ENCODE peak calls at places on chromosomes 12 and 14, in seven cellular contexts. J is K562, X is GM12878, L is SK-N-SH, A is HCT116, E is HepG2, P is H1. H is an unnamed sample. For H3K4me1, the result is how much of the 10 kb centered on the place peaks cover.

GRCh38 chr12:7042847-7043246 is 17.7 kb upstream of the C1S start:
- DNase-seq in X (no peak), L (peak), J (peak), P (no peak), A (peak), E (peak), H (no peak)

GRCh38 chr12:3722368-3722767 is 30.5 kb downstream of the CRACR2A start:
- DNase-seq in L (no peak), E (no peak), P (no peak), A (no peak), X (no peak), J (no peak), H (no peak)

GRCh38 chr12:30973171-30973570 is 46.6 kb downstream of the TSPAN11 start:
- DNase-seq in P (no peak), A (no peak), J (no peak), L (no peak), E (no peak), X (no peak), H (no peak)

GRCh38 chr14:57326253-57326652 is 57.5 kb downstream of the AP5M1 start:
- DNase-seq in X (peak), E (no peak), L (no peak), A (no peak), P (no peak), J (no peak), H (no peak)

GRCh38 chr14:92334050-92334449 is 11.1 kb downstream of the SLC24A4 start:
- DNase-seq in L (no peak), X (no peak), P (no peak), A (no peak), J (no peak), E (no peak), H (no peak)

GRCh38 chr14:44657688-44658388 is 150.8 kb upstream of the FSCB start:
- DNase-seq in E (peak), A (no peak), P (no peak), X (no peak), L (no peak), J (no peak), H (peak)

GRCh38 chr12:116236148-116236731 is 41.3 kb downstream of the MED13L start:
- DNase-seq in E (peak), X (peak), J (peak), A (no peak), P (no peak), L (peak), H (no peak)

GRCh38 chr12:69475237-69475984 is 5.2 kb downstream of the FRS2 start:
- DNase-seq in A (no peak), J (no peak), X (no peak), P (no peak), L (peak), E (peak), H (no peak)

GRCh38 chr14:76950043-76951020 is 78.2 kb downstream of the IRF2BPL start:
- DNase-seq in J (no peak), A (no peak), X (no peak), E (no peak), P (no peak), L (no peak), H (no peak)

GRCh38 chr12:102548543-102548942 is 68.2 kb upstream of the IGF1 start:
- DNase-seq in J (peak), P (no peak), X (no peak), L (no peak), A (no peak), E (no peak), H (no peak)

GRCh38 chr12:113722747-113723146 is 243.4 kb downstream of the RBM19 start:
- DNase-seq in P (no peak), J (peak), E (no peak), A (no peak), X (no peak), L (no peak), H (no peak)

GRCh38 chr12:38886064-38886463 is 19.3 kb downstream of the CPNE8 start:
- DNase-seq in A (peak), J (peak), L (no peak), E (peak), X (no peak), P (no peak), H (no peak)

GRCh38 chr12:45407188-45407850 is 191.4 kb downstream of the ANO6 start:
- DNase-seq in E (no peak), A (no peak), L (no peak), X (no peak), P (no peak), J (peak), H (no peak)

GRCh38 chr12:109999983-110000505 is 814 bp downstream of the ANKRD13A start:
- DNase-seq in A (no peak), P (no peak), J (peak), E (no peak), X (no peak), L (no peak), H (no peak)

GRCh38 chr14:99793213-99794155 is at the start of gene EML1:
- DNase-seq in J (peak), E (peak), X (no peak), L (peak), P (peak), A (peak), H (peak)

GRCh38 chr12:115251727-115252126 is 567.8 kb upstream of the TBX3 start:
- DNase-seq in P (no peak), J (no peak), E (no peak), L (no peak), X (no peak), A (no peak), H (no peak)

GRCh38 chr12:4164591-4165558 is 108.7 kb upstream of the CCND2 start:
- DNase-seq in E (no peak), P (peak), X (no peak), A (no peak), J (no peak), L (no peak), H (peak)

GRCh38 chr12:102876883-102877282 is 40.2 kb downstream of the PAH start:
- DNase-seq in J (peak), X (no peak), E (no peak), P (no peak), A (peak), L (no peak), H (no peak)

GRCh38 chr12:49236423-49236822 is 28.5 kb upstream of the TUBA1C start:
- DNase-seq in L (no peak), E (no peak), J (no peak), A (no peak), P (no peak), X (no peak), H (no peak)

GRCh38 chr12:124508323-124509096 is 58.9 kb downstream of the NCOR2 start:
- DNase-seq in E (no peak), X (no peak), P (no peak), L (no peak), A (no peak), J (peak), H (no peak)

GRCh38 chr12:121794532-121795028 is 1.1 kb upstream of the RHOF start:
- DNase-seq in P (no peak), X (no peak), A (no peak), J (no peak), E (no peak), L (peak), H (no peak)

GRCh38 chr12:56947633-56948535 is 9.5 kb downstream of the RDH16 start:
- DNase-seq in P (no peak), A (peak), L (no peak), X (no peak), E (peak), J (peak), H (no peak)

DNA sequence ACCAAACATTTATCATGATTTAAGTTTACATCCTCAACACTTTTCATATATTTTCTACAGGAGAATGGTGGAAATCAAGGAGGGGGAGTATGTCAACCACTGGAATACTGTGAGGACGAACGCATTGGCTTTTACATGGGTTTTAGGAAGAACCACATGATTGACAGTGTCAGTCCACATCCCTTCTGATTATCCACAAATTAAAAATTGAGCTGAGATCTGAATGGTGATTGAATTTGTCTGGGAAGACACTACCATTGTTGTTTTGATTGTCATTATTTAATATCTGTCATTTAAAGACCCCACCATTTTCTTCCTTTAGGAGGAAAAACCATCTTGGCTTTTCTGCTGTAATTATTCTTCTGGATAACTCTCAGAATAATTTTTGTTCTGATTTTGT is 31.3 kb upstream of the KLRF1 start:
- DNase-seq in E (no peak), A (no peak), L (no peak), X (no peak), P (no peak), J (no peak), H (no peak)
- H3K4me1 ChIP-seq in E (under half), A (under half), L (under half), X (under half), P (under half), J (under half), H (under half)

GRCh38 chr12:92615703-92616102 is 87.1 kb upstream of the PLEKHG7 start:
- DNase-seq in X (no peak), J (no peak), L (no peak), P (no peak), A (no peak), E (no peak), H (no peak)
- TF ChIP-seq YY1 in X (no peak), J (no peak), L (no peak), P (no peak), A (no peak), E (no peak), H (no peak)

DNA sequence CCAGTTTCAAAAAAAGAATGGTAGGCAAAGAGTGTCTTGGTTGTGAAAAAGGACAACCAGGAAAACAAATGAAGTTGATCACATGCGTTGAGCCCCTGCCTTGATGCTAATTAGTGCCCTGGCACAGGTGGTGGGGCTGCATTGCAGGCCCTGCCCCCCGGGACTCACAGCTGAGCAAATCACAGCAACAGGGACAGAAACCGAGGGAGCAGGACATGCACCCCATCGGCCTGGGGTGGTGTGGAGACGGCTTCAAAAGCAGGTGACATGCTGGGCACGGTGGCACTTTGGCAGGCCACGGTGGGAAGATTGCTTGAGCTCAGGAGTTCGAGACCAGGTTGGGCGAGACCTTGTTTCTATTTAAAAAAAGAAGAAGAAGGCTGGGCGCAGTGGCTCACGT is 1.1 kb upstream of the PAPLN start:
- DNase-seq in P (no peak), L (no peak), J (no peak), X (no peak), A (no peak), E (no peak), H (no peak)
- H3K4me1 ChIP-seq in P (under half), L (under half), J (under half), X (under half), A (under half), E (under half), H (under half)

DNA sequence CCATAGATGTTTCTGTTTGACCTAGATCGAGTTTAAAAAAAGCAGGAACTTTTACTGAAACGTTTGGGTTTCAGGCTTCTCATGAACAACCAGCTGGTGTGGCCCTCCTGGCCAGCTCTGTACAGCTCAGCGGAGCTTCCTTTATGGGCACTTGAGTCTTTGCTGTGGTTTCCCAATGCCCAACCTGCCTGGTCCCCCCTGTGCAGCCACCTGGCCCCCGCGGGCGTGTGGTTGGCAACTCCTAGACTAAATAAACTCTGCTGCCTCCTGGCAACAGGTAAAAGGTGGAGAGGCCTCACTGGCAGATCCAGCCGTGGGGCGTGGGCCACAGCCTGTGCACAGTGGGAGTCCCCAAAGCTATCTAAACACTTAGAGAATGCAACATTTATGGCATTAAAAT is 38.7 kb downstream of the ADGRD1 start:
- DNase-seq in E (no peak), J (no peak), L (no peak), P (no peak), A (no peak), X (no peak), H (no peak)
- TF ChIP-seq YY1 in E (no peak), J (no peak), L (no peak), P (no peak), A (no peak), X (no peak), H (no peak)

GRCh38 chr14:90399541-90400444 is 3.0 kb downstream of the CALM1 start:
- DNase-seq in X (peak), A (peak), J (peak), L (peak), P (peak), E (peak), H (no peak)

GRCh38 chr14:90403065-90403464 is 6.2 kb downstream of the CALM1 start:
- DNase-seq in A (no peak), J (no peak), E (no peak), X (no peak), L (no peak), P (no peak), H (no peak)

GRCh38 chr14:90398841-90399540 is 2.2 kb downstream of the CALM1 start:
- DNase-seq in X (no peak), P (no peak), E (no peak), A (no peak), J (no peak), L (no peak), H (no peak)

GRCh38 chr14:90402009-90402408 is 5.2 kb downstream of the CALM1 start:
- DNase-seq in J (no peak), P (no peak), A (no peak), L (no peak), X (no peak), E (no peak), H (no peak)

GRCh38 chr14:90400904-90401561 is 4.2 kb downstream of the CALM1 start:
- DNase-seq in X (no peak), L (no peak), E (peak), J (no peak), P (no peak), A (no peak), H (no peak)
- H3K4me1 ChIP-seq in X (under half), L (under half), E (under half), J (under half), P (under half), A (under half), H (under half)

GRCh38 chr12:47052274-47052673 is 27.1 kb upstream of the PCED1B start:
- DNase-seq in A (no peak), X (no peak), P (no peak), L (no peak), E (no peak), J (peak), H (no peak)
- TF ChIP-seq YY1 in A (no peak), X (no peak), P (no peak), L (no peak), E (no peak), J (no peak), H (no peak)